ENCODE peak calls at places on chromosomes 16 and 17, in ten cellular contexts. P is ascending aorta, J is A549, M is upper lobe of left lung, V is PC-9, Z is right atrium auricular region, R is PC-3, I is fibroblast of lung, W is body of pancreas, Q is cardiac muscle cell. O is an unnamed sample.
A peak's percentile ranks its signal among the peaks of the same experiment; 100 is the strongest.

GRCh38 chr17:57572062-57572461 is 173.0 kb downstream of the CCDC182 start:
- DNase-seq in M (no peak), I (no peak), Z (no peak), J (no peak), W (no peak), P (peak; percentile 81), Q (no peak), V (no peak), R (no peak), O (no peak)

GRCh38 chr16:2835638-2836493 is 5.8 kb downstream of the ZG16B start:
- DNase-seq in Z (no peak), V (peak; percentile 96), J (peak; percentile 90), M (no peak), W (peak; percentile 62), I (peak; percentile 70), R (peak; percentile 93), P (no peak), Q (peak; percentile 15), O (peak; percentile 70)

GRCh38 chr17:39573447-39574298 is 34.0 kb downstream of the NEUROD2 start:
- DNase-seq in P (peak; percentile 73), J (peak; percentile 81), R (peak; percentile 63), I (peak; percentile 60), M (peak; percentile 94), V (peak; percentile 62), Q (peak; percentile 85), W (peak; percentile 68), Z (peak; percentile 68), O (peak; percentile 64)

GRCh38 chr17:7992924-7993323 is 9.5 kb upstream of the GUCY2D start:
- DNase-seq in R (no peak), V (no peak), Q (no peak), I (no peak), Z (no peak), P (no peak), W (no peak), J (peak; percentile 53), M (no peak), O (no peak)

GRCh38 chr16:61146429-61146828 is 889.8 kb downstream of the CDH8 start:
- DNase-seq in J (no peak), P (no peak), V (no peak), R (no peak), Q (no peak), I (no peak), W (no peak), Z (no peak), M (no peak), O (no peak)

GRCh38 chr16:10497132-10498088 is 83.0 kb downstream of the EMP2 start:
- DNase-seq in Q (no peak), R (no peak), Z (no peak), P (no peak), J (no peak), M (no peak), I (no peak), W (peak; percentile 22), V (no peak), O (no peak)

GRCh38 chr16:74650966-74651567 is 15.6 kb downstream of the RFWD3 start:
- DNase-seq in Z (no peak), I (peak; percentile 31), P (no peak), W (no peak), J (no peak), Q (peak; percentile 31), V (no peak), M (no peak), R (peak; percentile 17), O (no peak)

GRCh38 chr17:48800626-48801217 is 16.3 kb downstream of the TTLL6 start:
- DNase-seq in J (no peak), P (no peak), I (no peak), V (no peak), Q (no peak), W (no peak), M (no peak), Z (no peak), R (no peak), O (peak; percentile 68)

GRCh38 chr17:15346196-15346595 is 4.8 kb upstream of the TEKT3 start:
- DNase-seq in P (no peak), J (no peak), Q (no peak), M (no peak), Z (no peak), I (no peak), W (no peak), R (no peak), V (no peak), O (no peak)

GRCh38 chr17:58284613-58285421 is 4.1 kb upstream of the MPO start:
- DNase-seq in J (no peak), M (no peak), I (no peak), R (no peak), Z (peak; percentile 21), V (no peak), P (no peak), Q (no peak), W (no peak), O (no peak)

GRCh38 chr16:9816644-9817043 is 365.6 kb downstream of the GRIN2A start:
- DNase-seq in R (no peak), W (no peak), V (no peak), P (no peak), Z (no peak), Q (no peak), J (no peak), M (no peak), I (no peak), O (no peak)

GRCh38 chr17:4043862-4044261 is 79.6 kb upstream of the ATP2A3 start:
- DNase-seq in I (no peak), J (no peak), M (no peak), Q (no peak), W (no peak), P (no peak), R (no peak), V (no peak), Z (no peak), O (no peak)

GRCh38 chr17:30961213-30962188 is 9.3 kb upstream of the RNF135 start:
- DNase-seq in J (peak; percentile 55), V (no peak), M (no peak), Q (no peak), Z (peak; percentile 28), W (no peak), R (no peak), P (peak; percentile 56), I (no peak), O (no peak)

GRCh38 chr17:7684856-7685532 is 2.3 kb downstream of the TP53 start:
- DNase-seq in J (no peak), R (no peak), I (no peak), P (no peak), W (no peak), Q (no peak), Z (no peak), V (no peak), M (no peak), O (no peak)

DNA sequence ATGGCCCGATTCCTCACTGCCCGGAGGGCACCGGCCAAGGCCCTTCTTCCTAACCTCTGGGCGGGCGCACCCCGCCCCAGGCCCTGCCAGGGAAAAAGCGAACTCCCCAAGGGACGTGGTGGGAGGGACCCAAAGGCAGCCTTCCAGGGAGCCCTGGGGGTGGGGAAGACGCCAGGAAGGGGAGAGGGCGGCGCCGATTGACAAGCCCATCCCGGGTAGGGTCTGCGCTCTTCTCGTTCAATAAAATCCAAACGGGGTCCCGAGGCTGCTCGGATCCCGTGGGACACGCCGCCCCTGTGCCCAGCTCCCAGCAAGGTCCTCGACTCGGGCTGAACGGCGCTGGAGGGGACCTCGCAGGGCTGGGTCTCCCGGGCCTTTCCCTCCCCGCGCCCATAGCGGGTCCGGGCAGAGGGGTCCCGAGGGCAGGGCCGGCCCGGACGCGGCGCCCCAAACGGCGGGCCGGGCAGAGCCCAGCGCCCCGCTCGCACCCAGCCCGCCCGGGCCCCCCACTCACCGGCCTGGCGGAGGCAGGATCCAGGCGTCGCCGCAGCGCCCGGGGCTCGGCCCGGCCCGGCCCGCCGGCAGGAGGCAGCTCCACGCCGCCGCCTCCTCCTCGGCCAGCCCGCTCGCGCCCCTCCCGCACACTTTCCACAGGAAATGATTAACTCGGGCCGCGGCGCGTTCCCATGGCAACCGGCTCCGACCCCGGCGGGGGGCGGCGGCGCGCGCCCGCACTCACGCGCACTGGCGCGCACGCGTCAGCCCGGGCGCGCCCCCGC is at the start of gene KIFC3:
- DNase-seq in P (peak; percentile 95), Z (peak; percentile 89), J (peak; percentile 80), I (peak; percentile 59), M (peak; percentile 95), W (peak; percentile 83), Q (peak; percentile 80), V (peak; percentile 62), R (peak; percentile 68), O (peak; percentile 69)
- TF ChIP-seq CTCF in P (peak; percentile 76), Z (no peak), J (peak; percentile 39), I (no peak), M (peak; percentile 70), W (peak; percentile 26), Q (no peak), V (no peak), R (no peak), O (no peak)

GRCh38 chr16:88566158-88566557 is 4.0 kb upstream of the ZC3H18 start:
- DNase-seq in R (no peak), J (no peak), I (peak; percentile 21), V (peak; percentile 20), M (no peak), P (no peak), W (no peak), Z (no peak), Q (no peak), O (no peak)
- H3K4me1 ChIP-seq in R (peaks cover 6% of the 10 kb centered on the region), J (peaks cover 11% of the 10 kb centered on the region), I (peaks cover 8% of the 10 kb centered on the region), V (peaks cover 6% of the 10 kb centered on the region), M (peaks cover 22% of the 10 kb centered on the region), P (peaks cover 5% of the 10 kb centered on the region), W (peaks cover 14% of the 10 kb centered on the region), Z (no peaks in the 10 kb centered on the region), Q (peaks cover 3% of the 10 kb centered on the region), O (peaks cover 6% of the 10 kb centered on the region)

GRCh38 chr16:21277045-21277926 is 804 bp downstream of the CRYM start:
- DNase-seq in W (no peak), I (no peak), J (no peak), R (no peak), Z (no peak), V (no peak), M (no peak), P (peak; percentile 38), Q (no peak), O (no peak)
- H3K27ac ChIP-seq in W (no peak overlapping the region), I (no peak overlapping the region), J (peak overlapping the region; percentile 76), R (no peak overlapping the region), Z (peak overlapping the region; percentile 87), V (no peak overlapping the region), M (no peak overlapping the region), P (no peak overlapping the region), Q (no peak overlapping the region), O (peak overlapping the region; percentile 6)

DNA sequence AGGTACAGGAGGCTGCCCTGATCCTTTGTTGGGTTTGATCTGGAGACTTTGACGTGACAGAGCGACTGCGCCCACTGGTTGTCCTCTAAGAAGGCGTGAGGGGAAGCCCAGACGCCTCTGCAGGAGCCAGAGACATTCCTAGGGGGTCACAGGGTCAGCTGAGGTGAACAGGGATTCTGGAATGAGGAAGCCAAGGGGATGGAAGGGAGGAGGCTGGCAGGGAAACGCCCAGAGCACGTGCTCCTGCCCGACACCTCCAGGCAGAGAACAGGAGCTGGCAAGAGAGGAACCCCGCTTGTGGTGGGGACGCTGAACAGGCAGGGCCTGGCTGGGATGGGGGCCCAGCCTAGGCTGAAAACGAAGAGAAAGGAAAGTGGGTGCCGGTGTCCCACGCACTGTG is 5.6 kb downstream of the CARD14 start:
- DNase-seq in R (no peak), J (peak; percentile 67), V (peak; percentile 77), Q (peak; percentile 17), Z (no peak), P (no peak), W (no peak), M (peak; percentile 44), I (peak; percentile 27), O (no peak)
- TF ChIP-seq CTCF in R (no peak), J (no peak), V (no peak), Q (no peak), Z (no peak), P (no peak), W (no peak), M (no peak), I (no peak), O (no peak)

O was measured in colonic mucosa.